ENCODE peak calls at places on chromosomes 2 and 18, in eight cellular contexts. G is IMR-90, S is esophagus squamous epithelium, P is kidney, F is left lung, H is breast epithelium, N is ascending aorta, Z is fibroblast of lung. L is an unnamed sample.
A peak's percentile ranks its signal among the peaks of the same experiment; 100 is the strongest.

GRCh38 chr2:168314236-168314635 is 66.8 kb upstream of the STK39 start:
- DNase-seq in H (no peak), P (no peak), Z (no peak), S (no peak), G (no peak), N (no peak), F (no peak), L (no peak)

GRCh38 chr18:28287146-28287545 is 110.2 kb upstream of the CDH2 start:
- DNase-seq in Z (no peak), F (no peak), G (no peak), N (no peak), P (no peak), S (no peak), H (no peak), L (no peak)

GRCh38 chr2:140316345-140316744 is 1536.2 kb upstream of the NXPH2 start:
- DNase-seq in N (no peak), F (no peak), H (no peak), G (no peak), Z (no peak), P (no peak), S (no peak), L (no peak)

GRCh38 chr2:238853724-238854123 is 5.8 kb downstream of the TWIST2 start:
- DNase-seq in G (no peak), N (no peak), F (no peak), S (no peak), H (no peak), P (no peak), Z (no peak), L (no peak)

GRCh38 chr2:10375570-10376266 is 72.4 kb downstream of the ODC1 start:
- DNase-seq in H (no peak), G (no peak), S (no peak), P (no peak), F (peak; percentile 0), Z (no peak), N (no peak), L (no peak)

GRCh38 chr2:104501929-104502328 is 352.0 kb upstream of the POU3F3 start:
- DNase-seq in S (no peak), Z (no peak), G (no peak), N (no peak), H (no peak), F (no peak), P (no peak), L (no peak)

GRCh38 chr18:26022585-26022984 is 67.8 kb downstream of the SS18 start:
- DNase-seq in G (no peak), Z (no peak), S (no peak), N (no peak), H (no peak), F (no peak), P (no peak), L (no peak)

GRCh38 chr2:31287681-31288080 is 53.7 kb downstream of the EHD3 start:
- DNase-seq in S (no peak), P (no peak), N (peak; percentile 28), H (no peak), Z (no peak), F (no peak), G (peak; percentile 37), L (no peak)

GRCh38 chr2:63950414-63950813 is 68.8 kb downstream of the VPS54 start:
- DNase-seq in Z (no peak), G (no peak), H (no peak), F (no peak), S (no peak), P (no peak), N (no peak), L (no peak)

GRCh38 chr2:101011152-101011551 is 9.1 kb downstream of the RPL31 start:
- DNase-seq in G (no peak), S (no peak), Z (no peak), P (no peak), H (no peak), F (no peak), N (peak; percentile 58), L (no peak)

GRCh38 chr2:158243392-158243791 is 141.7 kb downstream of the UPP2 start:
- DNase-seq in S (no peak), G (no peak), P (no peak), Z (no peak), H (no peak), F (no peak), N (no peak), L (no peak)

GRCh38 chr2:232974431-232974830 is 38.6 kb downstream of the NGEF start:
- DNase-seq in Z (no peak), F (no peak), S (no peak), P (no peak), G (no peak), H (no peak), N (peak; percentile 12), L (no peak)

GRCh38 chr18:34834897-34835296 is 124.8 kb downstream of the DTNA start:
- DNase-seq in N (no peak), F (no peak), P (no peak), G (no peak), H (no peak), S (no peak), Z (peak; percentile 20), L (no peak)

GRCh38 chr18:78733762-78734613 is 245.6 kb upstream of the SALL3 start:
- DNase-seq in G (no peak), Z (no peak), F (no peak), P (no peak), N (peak; percentile 40), S (no peak), H (no peak), L (no peak)

GRCh38 chr2:74525717-74526648 is at the start of gene DQX1:
- DNase-seq in S (no peak), N (no peak), H (no peak), F (no peak), P (no peak), G (peak; percentile 41), Z (no peak), L (no peak)

GRCh38 chr2:74524955-74525716 is 895 bp downstream of the DQX1 start:
- DNase-seq in P (peak; percentile 53), Z (no peak), N (no peak), G (no peak), H (no peak), S (no peak), F (no peak), L (no peak)

GRCh38 chr2:74526649-74527230 is 709 bp upstream of the DQX1 start:
- DNase-seq in N (no peak), G (no peak), F (no peak), H (no peak), Z (no peak), P (no peak), S (no peak), L (no peak)

GRCh38 chr2:74522516-74522915 is 3.5 kb downstream of the DQX1 start:
- DNase-seq in G (no peak), Z (no peak), S (no peak), P (no peak), N (no peak), H (no peak), F (no peak), L (no peak)

DNA sequence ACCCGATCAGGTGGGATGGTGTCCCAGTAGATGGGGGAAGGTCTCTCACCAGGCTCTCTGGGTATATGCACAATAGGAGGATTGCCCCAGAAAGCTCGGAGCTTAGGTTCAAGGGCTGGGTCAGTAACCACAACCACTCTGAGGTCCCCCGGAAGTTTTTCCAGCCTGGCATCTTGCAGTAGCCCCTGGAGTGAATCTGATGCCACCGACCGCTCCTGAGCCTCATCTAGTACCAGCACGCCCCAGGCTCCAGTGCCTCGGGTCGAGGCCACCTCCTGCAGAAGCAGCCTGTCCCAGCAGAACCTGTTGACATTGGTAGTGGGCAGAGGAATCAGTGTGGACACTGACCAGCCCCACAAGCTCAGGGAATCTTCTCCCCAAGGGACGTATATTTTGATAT is 2.0 kb downstream of the DQX1 start:
- DNase-seq in Z (no peak), F (no peak), S (no peak), N (no peak), P (peak; percentile 52), H (no peak), G (no peak), L (no peak)
- TF ChIP-seq CTCF in Z (no peak), F (no peak), S (no peak), N (no peak), P (no peak), H (no peak), G (no peak), L (no peak)

DNA sequence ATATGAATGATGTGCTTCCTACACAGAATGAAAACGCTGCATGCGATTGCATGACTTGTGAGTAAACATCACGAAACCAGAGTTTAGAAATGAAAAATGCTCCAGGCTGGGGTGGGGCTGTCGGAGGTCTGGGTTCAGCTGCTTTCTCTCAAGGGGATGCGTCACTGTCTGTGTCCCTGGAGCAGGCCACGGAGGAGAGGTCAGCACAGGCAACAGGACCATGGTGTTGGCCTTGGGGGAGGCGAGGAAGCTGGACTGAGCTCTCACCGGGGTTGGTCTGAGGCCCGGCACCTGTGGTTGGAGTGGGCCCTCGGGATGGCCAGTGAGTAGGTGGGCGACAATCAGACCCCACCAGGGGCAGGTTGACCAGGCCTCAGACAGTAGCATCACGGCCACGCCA is 89.0 kb upstream of the TMEM18 start:
- DNase-seq in P (no peak), H (no peak), G (no peak), S (no peak), N (no peak), Z (no peak), F (no peak), L (no peak)
- H3K27ac ChIP-seq in P (no peak overlapping the region), H (no peak overlapping the region), G (no peak overlapping the region), S (no peak overlapping the region), N (no peak overlapping the region), Z (no peak overlapping the region), F (no peak overlapping the region), L (no peak overlapping the region)

GRCh38 chr2:237228226-237228625 is 142.5 kb downstream of the COPS8 start:
- DNase-seq in N (no peak), H (no peak), G (no peak), F (no peak), P (no peak), Z (peak; percentile 58), S (no peak), L (no peak)
- H3K4me1 ChIP-seq in N (peaks cover 12% of the 10 kb centered on the region), H (peaks cover 7% of the 10 kb centered on the region), G (peaks cover 19% of the 10 kb centered on the region), F (peaks cover 5% of the 10 kb centered on the region), P (no peaks in the 10 kb centered on the region), Z (peaks cover 28% of the 10 kb centered on the region), S (no peaks in the 10 kb centered on the region), L (peaks cover 34% of the 10 kb centered on the region)

DNA sequence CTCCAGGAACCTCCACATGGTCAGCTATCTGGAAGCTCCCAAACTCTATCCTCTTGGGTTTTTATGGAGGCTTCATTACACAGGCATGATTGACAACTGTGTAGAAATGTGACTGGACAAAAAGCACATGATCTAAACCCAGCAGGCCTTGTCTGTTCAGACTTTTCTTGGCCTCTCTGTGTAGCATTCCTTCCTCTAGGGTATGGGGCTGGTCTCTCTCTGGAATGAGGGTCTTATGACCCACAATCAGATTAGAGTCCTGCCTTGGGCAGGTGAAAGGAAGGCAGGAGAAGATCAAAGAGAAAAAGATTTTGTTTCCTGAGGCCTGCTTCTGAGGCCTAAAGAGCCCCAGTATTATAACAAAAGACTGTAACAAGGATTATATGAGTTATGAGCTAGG is 162.7 kb downstream of the SP3 start:
- DNase-seq in P (no peak), G (no peak), N (no peak), F (no peak), Z (no peak), S (no peak), H (no peak), L (no peak)
- TF ChIP-seq CTCF in P (no peak), G (no peak), N (no peak), F (no peak), Z (no peak), S (no peak), H (no peak), L (no peak)

DNA sequence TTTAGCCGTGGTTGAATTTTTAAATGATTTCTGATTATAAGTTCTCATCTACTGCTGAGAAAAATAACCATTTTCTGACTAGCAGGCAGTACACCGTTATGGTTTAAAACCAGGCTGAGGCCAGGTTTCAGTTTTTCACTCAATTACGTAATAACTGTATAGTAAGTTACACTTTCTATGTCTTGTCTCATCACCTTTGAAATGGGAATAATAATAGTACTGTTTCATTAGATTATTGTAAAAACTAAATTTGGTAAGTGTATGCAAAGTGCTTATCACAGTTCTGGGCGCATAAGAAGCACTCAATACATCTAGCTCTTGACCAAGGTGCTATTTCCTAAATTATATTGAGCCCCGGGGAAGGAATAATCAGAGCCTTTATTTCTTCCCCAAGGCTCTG is 76.8 kb downstream of the LIMS1 start:
- DNase-seq in H (no peak), G (no peak), F (no peak), P (no peak), S (no peak), N (no peak), Z (no peak), L (no peak)
- H3K27ac ChIP-seq in H (no peak overlapping the region), G (no peak overlapping the region), F (no peak overlapping the region), P (no peak overlapping the region), S (no peak overlapping the region), N (no peak overlapping the region), Z (no peak overlapping the region), L (no peak overlapping the region)